ENCODE peak calls at places on chromosome 12, in ten cellular contexts. U is HCT116, D is IMR-90, L is transverse colon, I is tibial artery, N is sigmoid colon, A is tibial nerve, C is brain microvascular endothelial cell, T is GM23338, J is thoracic aorta. R is an unnamed sample. For H3K27me3, the result is how much of the 10 kb centered on the place peaks cover.

GRCh38 chr12:71415336-71416231 is 24.0 kb upstream of the LGR5 start:
- DNase-seq in U (peak), D (peak), L (peak), I (no peak), N (no peak), A (peak), C (peak), T (peak), J (no peak), R (no peak)

GRCh38 chr12:22447223-22447622 is 97.1 kb downstream of the C2CD5 start:
- DNase-seq in U (no peak), D (peak), L (no peak), I (no peak), N (no peak), A (no peak), C (no peak), T (no peak), J (no peak), R (no peak)

GRCh38 chr12:55072093-55072492 is 52.3 kb downstream of the NEUROD4 start:
- DNase-seq in U (peak), D (no peak), L (peak), I (no peak), N (no peak), A (no peak), C (no peak), T (peak), J (no peak), R (no peak)

GRCh38 chr12:90833228-90833627 is 121.7 kb downstream of the CCER1 start:
- DNase-seq in U (no peak), D (no peak), L (no peak), I (no peak), N (no peak), A (no peak), C (no peak), T (no peak), J (no peak), R (no peak)

GRCh38 chr12:82757059-82757458 is 70.4 kb downstream of the TMTC2 start:
- DNase-seq in U (no peak), D (no peak), L (no peak), I (no peak), N (no peak), A (no peak), C (no peak), T (no peak), J (no peak), R (no peak)

GRCh38 chr12:18752280-18752920 is 14.5 kb downstream of the CAPZA3 start:
- DNase-seq in U (no peak), D (peak), L (no peak), I (no peak), N (no peak), A (no peak), C (peak), T (peak), J (no peak), R (peak)

GRCh38 chr12:15186593-15186992 is 34.6 kb downstream of the RERG start:
- DNase-seq in U (no peak), D (no peak), L (no peak), I (no peak), N (no peak), A (no peak), C (no peak), T (no peak), J (no peak), R (no peak)

GRCh38 chr12:128829870-128830504 is 6.2 kb upstream of the SLC15A4 start:
- DNase-seq in U (no peak), D (no peak), L (peak), I (no peak), N (peak), A (no peak), C (no peak), T (no peak), J (no peak), R (no peak)

GRCh38 chr12:119288559-119288958 is 46.0 kb upstream of the CCDC60 start:
- DNase-seq in U (no peak), D (no peak), L (no peak), I (no peak), N (no peak), A (no peak), C (no peak), T (no peak), J (no peak), R (no peak)

GRCh38 chr12:105761075-105761474 is 377.7 kb downstream of the NUAK1 start:
- DNase-seq in U (no peak), D (no peak), L (no peak), I (no peak), N (no peak), A (no peak), C (no peak), T (no peak), J (no peak), R (no peak)

GRCh38 chr12:39872425-39872824 is 233.5 kb downstream of the SLC2A13 start:
- DNase-seq in U (no peak), D (no peak), L (no peak), I (no peak), N (no peak), A (no peak), C (no peak), T (no peak), J (no peak), R (no peak)

GRCh38 chr12:7005288-7005687 is 13.0 kb downstream of the LPCAT3 start:
- DNase-seq in U (no peak), D (no peak), L (no peak), I (no peak), N (no peak), A (no peak), C (no peak), T (no peak), J (no peak), R (no peak)

GRCh38 chr12:107474639-107475539 is 210.7 kb upstream of the PWP1 start:
- DNase-seq in U (no peak), D (peak), L (no peak), I (no peak), N (no peak), A (no peak), C (no peak), T (no peak), J (no peak), R (no peak)

GRCh38 chr12:52787324-52787996 is 8.5 kb downstream of the KRT3 start:
- DNase-seq in U (no peak), D (no peak), L (no peak), I (no peak), N (no peak), A (no peak), C (no peak), T (no peak), J (no peak), R (no peak)

GRCh38 chr12:34334538-34334937 is 312.2 kb downstream of the ALG10 start:
- DNase-seq in U (no peak), D (no peak), L (no peak), I (no peak), N (no peak), A (no peak), C (no peak), T (no peak), J (no peak), R (no peak)

GRCh38 chr12:56079729-56080555 is at the start of gene ERBB3:
- DNase-seq in U (peak), D (peak), L (peak), I (peak), N (peak), A (peak), C (peak), T (peak), J (peak), R (no peak)

GRCh38 chr12:42886160-42886559 is 296.6 kb upstream of the PRICKLE1 start:
- DNase-seq in U (no peak), D (no peak), L (no peak), I (no peak), N (no peak), A (no peak), C (no peak), T (no peak), J (no peak), R (no peak)

GRCh38 chr12:102374190-102374589 is 106.2 kb downstream of the IGF1 start:
- DNase-seq in U (no peak), D (peak), L (no peak), I (no peak), N (no peak), A (no peak), C (peak), T (no peak), J (no peak), R (no peak)

GRCh38 chr12:128819293-128820144 is 4.2 kb downstream of the SLC15A4 start:
- DNase-seq in U (no peak), D (no peak), L (no peak), I (no peak), N (peak), A (no peak), C (no peak), T (peak), J (no peak), R (no peak)

GRCh38 chr12:108852674-108853073 is 4.7 kb downstream of the SSH1 start:
- DNase-seq in U (no peak), D (peak), L (no peak), I (no peak), N (no peak), A (no peak), C (no peak), T (no peak), J (no peak), R (no peak)

GRCh38 chr12:108854055-108854452 is 3.3 kb downstream of the SSH1 start:
- DNase-seq in U (no peak), D (peak), L (no peak), I (peak), N (peak), A (peak), C (peak), T (no peak), J (no peak), R (no peak)

GRCh38 chr12:108853426-108853825 is 4.0 kb downstream of the SSH1 start:
- DNase-seq in U (no peak), D (no peak), L (no peak), I (no peak), N (no peak), A (no peak), C (no peak), T (no peak), J (no peak), R (no peak)

GRCh38 chr12:108849653-108850052 is 7.7 kb downstream of the SSH1 start:
- DNase-seq in U (no peak), D (no peak), L (no peak), I (no peak), N (no peak), A (no peak), C (no peak), T (peak), J (no peak), R (no peak)

DNA sequence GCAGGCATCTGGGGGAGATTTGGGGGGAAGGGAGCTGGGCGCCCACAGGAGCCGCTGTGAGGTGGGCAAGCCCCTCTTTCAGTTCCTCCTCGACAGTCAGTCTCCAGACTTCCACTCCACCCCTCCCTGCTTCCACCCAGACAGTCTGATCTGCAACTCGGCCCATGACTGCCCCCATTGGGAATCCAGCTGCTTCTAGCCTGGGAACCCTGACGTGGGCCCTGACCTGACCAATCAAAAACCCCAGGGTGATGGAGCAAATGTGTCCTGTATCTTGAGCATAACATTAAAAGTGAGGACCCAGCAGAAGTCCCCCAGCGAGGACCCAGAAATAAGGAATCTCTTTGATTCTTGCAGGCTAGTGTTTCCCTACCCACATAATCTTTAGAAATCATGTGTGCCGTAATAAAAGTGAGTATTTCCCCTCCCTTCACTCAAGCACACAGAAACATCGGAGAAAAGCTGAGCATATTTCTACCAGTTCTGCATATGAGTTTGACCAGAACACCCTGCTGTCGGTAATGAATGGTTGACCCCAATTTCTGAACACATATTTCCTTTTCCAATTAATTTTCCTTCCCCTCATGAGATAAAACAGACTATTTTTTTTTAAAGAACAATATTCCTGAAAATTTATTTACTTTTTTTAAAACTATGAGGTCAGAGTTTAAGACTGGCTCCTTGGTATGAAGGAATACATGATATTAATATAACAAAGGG is 6.4 kb downstream of the SSH1 start:
- DNase-seq in U (no peak), D (peak), L (no peak), I (peak), N (peak), A (no peak), C (peak), T (no peak), J (no peak), R (no peak)
- H3K4me3 ChIP-seq in U (no peak), D (no peak), L (no peak), I (no peak), N (no peak), A (no peak), C (no peak), T (no peak), J (no peak), R (no peak)

DNA sequence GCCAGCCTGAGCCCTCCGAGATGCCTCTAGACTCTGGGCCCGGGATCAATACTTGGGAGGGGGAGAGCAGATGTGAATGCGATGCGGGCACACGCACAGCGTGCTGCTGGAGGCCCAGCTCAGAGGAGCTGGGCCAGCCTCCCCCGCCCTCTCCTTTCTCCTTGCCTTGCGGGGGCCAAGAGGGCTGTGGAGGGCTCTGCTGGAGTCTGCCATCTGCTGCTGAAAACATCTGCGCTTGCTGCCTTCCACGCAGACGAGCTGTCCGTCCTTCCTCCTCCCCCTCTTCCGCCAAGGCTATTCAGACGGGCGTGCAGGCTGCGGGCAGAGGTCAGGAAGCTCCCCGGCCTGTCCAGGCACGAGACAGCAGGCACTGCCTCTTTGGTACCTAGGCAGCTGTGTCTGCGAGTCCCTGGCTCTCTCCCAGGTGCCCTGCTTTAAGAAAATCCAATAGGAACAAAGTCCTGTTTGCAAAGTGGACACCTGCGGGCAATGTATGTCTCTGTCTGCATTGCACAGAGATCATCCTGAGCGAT is 75.2 kb downstream of the SPRING1 start:
- DNase-seq in U (no peak), D (peak), L (peak), I (no peak), N (no peak), A (no peak), C (no peak), T (peak), J (no peak), R (no peak)
- TF ChIP-seq CTCF in U (no peak), D (no peak), L (no peak), I (no peak), N (no peak), A (no peak), C (peak), T (peak), J (no peak), R (peak)

GRCh38 chr12:65824314-65824563 is at the start of gene HMGA2:
- DNase-seq in U (peak), D (peak), L (no peak), I (no peak), N (peak), A (no peak), C (no peak), T (no peak), J (no peak), R (peak)

GRCh38 chr12:65818454-65819382 is 5.6 kb upstream of the HMGA2 start:
- DNase-seq in U (peak), D (peak), L (no peak), I (no peak), N (no peak), A (no peak), C (no peak), T (no peak), J (no peak), R (peak)

GRCh38 chr12:65823481-65824313 is 586 bp upstream of the HMGA2 start:
- DNase-seq in U (peak), D (peak), L (peak), I (peak), N (peak), A (no peak), C (peak), T (peak), J (no peak), R (no peak)

GRCh38 chr12:65822732-65823480 is 1.4 kb upstream of the HMGA2 start:
- DNase-seq in U (peak), D (peak), L (peak), I (no peak), N (no peak), A (no peak), C (peak), T (peak), J (no peak), R (peak)

DNA sequence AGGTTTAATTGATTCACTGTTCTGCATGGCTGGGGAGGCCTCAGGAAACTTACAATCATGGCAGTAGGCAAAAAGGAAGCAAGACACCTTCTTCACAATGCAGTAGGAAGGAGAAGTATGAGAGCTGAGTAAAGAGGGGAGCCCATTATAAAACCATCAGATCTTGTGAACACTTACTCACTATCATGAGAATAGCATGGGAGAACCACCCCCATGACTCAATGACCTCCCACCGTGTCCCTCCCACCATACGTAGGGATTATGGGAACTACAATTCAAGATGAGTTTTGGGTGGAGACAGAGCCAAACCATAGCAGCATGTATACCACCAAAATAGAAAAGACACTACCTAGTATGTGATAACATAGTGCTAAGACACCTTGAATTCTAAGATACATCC is 2.9 kb upstream of the HMGA2 start:
- DNase-seq in U (no peak), D (peak), L (no peak), I (no peak), N (no peak), A (no peak), C (no peak), T (no peak), J (no peak), R (no peak)
- H3K27me3 ChIP-seq in U (under half), D (under half), L (half or more), I (half or more), N (half or more), A (half or more), C (under half), T (under half), J (under half), R (under half)

GRCh38 chr12:120361506-120362208 is 7.3 kb downstream of the MSI1 start:
- DNase-seq in U (no peak), D (peak), L (peak), I (no peak), N (peak), A (no peak), C (peak), T (peak), J (no peak), R (peak)
- H3K4me3 ChIP-seq in U (no peak), D (no peak), L (no peak), I (peak), N (peak), A (peak), C (peak), T (peak), J (peak), R (peak)

R was measured in kidney epithelial cell.